ENCODE peak calls at places on chromosomes 4 and X, in ten cellular contexts. One of them, this sample, is unnamed.

GRCh38 chr4:95107635-95108034 is 349.9 kb downstream of the BMPR1B start:
- ATAC-seq in T-cell: no peak
- ATAC-seq in sciatic nerve: no peak
- ATAC-seq in omental fat pad: no peak
- ATAC-seq in activated T-helper 17 cell treated with anti-CD3 and anti-CD28 coated beads, Interleukin-2, amount 50 U/mL, for 72 hours: no peak
- ATAC-seq in foreskin keratinocyte: peak; percentile 76
- ATAC-seq in right cardiac atrium: no peak
- ATAC-seq in T-helper 17 cell: no peak
- ATAC-seq in stimulated activated memory B cell treated with anti-CD40 and anti-IgM and Interleukin-4, amounts not matched to agents 10 μg/mL and 1 μg/mL and 100 μg/mL, for 72 hours: no peak
- ATAC-seq in CD8-positive, alpha-beta T cell: no peak
- ATAC-seq in this sample: no peak

GRCh38 chr4:106609917-106610316 is 241.3 kb upstream of the GIMD1 start:
- ATAC-seq in T-cell: no peak
- ATAC-seq in sciatic nerve: no peak
- ATAC-seq in omental fat pad: no peak
- ATAC-seq in activated T-helper 17 cell treated with anti-CD3 and anti-CD28 coated beads, Interleukin-2, amount 50 U/mL, for 72 hours: no peak
- ATAC-seq in foreskin keratinocyte: no peak
- ATAC-seq in right cardiac atrium: no peak
- ATAC-seq in T-helper 17 cell: no peak
- ATAC-seq in stimulated activated memory B cell treated with anti-CD40 and anti-IgM and Interleukin-4, amounts not matched to agents 10 μg/mL and 1 μg/mL and 100 μg/mL, for 72 hours: peak; percentile 34
- ATAC-seq in CD8-positive, alpha-beta T cell: no peak
- ATAC-seq in this sample: no peak

GRCh38 chrX:9064694-9065093 is 30.8 kb upstream of the FAM9B start:
- ATAC-seq in T-cell: no peak
- ATAC-seq in sciatic nerve: no peak
- ATAC-seq in omental fat pad: no peak
- ATAC-seq in activated T-helper 17 cell treated with anti-CD3 and anti-CD28 coated beads, Interleukin-2, amount 50 U/mL, for 72 hours: peak; percentile 60
- ATAC-seq in foreskin keratinocyte: no peak
- ATAC-seq in right cardiac atrium: no peak
- ATAC-seq in T-helper 17 cell: no peak
- ATAC-seq in stimulated activated memory B cell treated with anti-CD40 and anti-IgM and Interleukin-4, amounts not matched to agents 10 μg/mL and 1 μg/mL and 100 μg/mL, for 72 hours: no peak
- ATAC-seq in CD8-positive, alpha-beta T cell: no peak
- ATAC-seq in this sample: no peak

GRCh38 chr4:26256016-26256415 is 64.8 kb upstream of the RBPJ start:
- ATAC-seq in T-cell: no peak
- ATAC-seq in sciatic nerve: peak; percentile 89
- ATAC-seq in omental fat pad: no peak
- ATAC-seq in activated T-helper 17 cell treated with anti-CD3 and anti-CD28 coated beads, Interleukin-2, amount 50 U/mL, for 72 hours: no peak
- ATAC-seq in foreskin keratinocyte: no peak
- ATAC-seq in right cardiac atrium: no peak
- ATAC-seq in T-helper 17 cell: no peak
- ATAC-seq in stimulated activated memory B cell treated with anti-CD40 and anti-IgM and Interleukin-4, amounts not matched to agents 10 μg/mL and 1 μg/mL and 100 μg/mL, for 72 hours: no peak
- ATAC-seq in CD8-positive, alpha-beta T cell: no peak
- ATAC-seq in this sample: no peak

GRCh38 chr4:87910795-87911194 is 64.7 kb upstream of the SPP1 start:
- ATAC-seq in T-cell: no peak
- ATAC-seq in sciatic nerve: peak; percentile 26
- ATAC-seq in omental fat pad: no peak
- ATAC-seq in activated T-helper 17 cell treated with anti-CD3 and anti-CD28 coated beads, Interleukin-2, amount 50 U/mL, for 72 hours: no peak
- ATAC-seq in foreskin keratinocyte: no peak
- ATAC-seq in right cardiac atrium: no peak
- ATAC-seq in T-helper 17 cell: no peak
- ATAC-seq in stimulated activated memory B cell treated with anti-CD40 and anti-IgM and Interleukin-4, amounts not matched to agents 10 μg/mL and 1 μg/mL and 100 μg/mL, for 72 hours: no peak
- ATAC-seq in CD8-positive, alpha-beta T cell: no peak
- ATAC-seq in this sample: no peak

GRCh38 chr4:7861440-7861881 is 78.2 kb downstream of the AFAP1 start:
- ATAC-seq in T-cell: no peak
- ATAC-seq in sciatic nerve: peak; percentile 76
- ATAC-seq in omental fat pad: no peak
- ATAC-seq in activated T-helper 17 cell treated with anti-CD3 and anti-CD28 coated beads, Interleukin-2, amount 50 U/mL, for 72 hours: no peak
- ATAC-seq in foreskin keratinocyte: peak; percentile 14
- ATAC-seq in right cardiac atrium: peak; percentile 59
- ATAC-seq in T-helper 17 cell: no peak
- ATAC-seq in stimulated activated memory B cell treated with anti-CD40 and anti-IgM and Interleukin-4, amounts not matched to agents 10 μg/mL and 1 μg/mL and 100 μg/mL, for 72 hours: no peak
- ATAC-seq in CD8-positive, alpha-beta T cell: no peak
- ATAC-seq in this sample: no peak

GRCh38 chr4:57265831-57266582 is 155.8 kb upstream of the IGFBP7 start:
- ATAC-seq in T-cell: no peak
- ATAC-seq in sciatic nerve: no peak
- ATAC-seq in omental fat pad: no peak
- ATAC-seq in activated T-helper 17 cell treated with anti-CD3 and anti-CD28 coated beads, Interleukin-2, amount 50 U/mL, for 72 hours: no peak
- ATAC-seq in foreskin keratinocyte: no peak
- ATAC-seq in right cardiac atrium: peak; percentile 68
- ATAC-seq in T-helper 17 cell: no peak
- ATAC-seq in stimulated activated memory B cell treated with anti-CD40 and anti-IgM and Interleukin-4, amounts not matched to agents 10 μg/mL and 1 μg/mL and 100 μg/mL, for 72 hours: no peak
- ATAC-seq in CD8-positive, alpha-beta T cell: no peak
- ATAC-seq in this sample: no peak

GRCh38 chr4:87051121-87051713 is 116.4 kb downstream of the AFF1 start:
- ATAC-seq in T-cell: no peak
- ATAC-seq in sciatic nerve: peak; percentile 21
- ATAC-seq in omental fat pad: no peak
- ATAC-seq in activated T-helper 17 cell treated with anti-CD3 and anti-CD28 coated beads, Interleukin-2, amount 50 U/mL, for 72 hours: no peak
- ATAC-seq in foreskin keratinocyte: no peak
- ATAC-seq in right cardiac atrium: peak; percentile 24
- ATAC-seq in T-helper 17 cell: no peak
- ATAC-seq in stimulated activated memory B cell treated with anti-CD40 and anti-IgM and Interleukin-4, amounts not matched to agents 10 μg/mL and 1 μg/mL and 100 μg/mL, for 72 hours: no peak
- ATAC-seq in CD8-positive, alpha-beta T cell: no peak
- ATAC-seq in this sample: no peak

GRCh38 chr4:168803727-168804126 is 206.3 kb downstream of the CBR4 start:
- ATAC-seq in T-cell: no peak
- ATAC-seq in sciatic nerve: peak; percentile 83
- ATAC-seq in omental fat pad: no peak
- ATAC-seq in activated T-helper 17 cell treated with anti-CD3 and anti-CD28 coated beads, Interleukin-2, amount 50 U/mL, for 72 hours: no peak
- ATAC-seq in foreskin keratinocyte: peak; percentile 99
- ATAC-seq in right cardiac atrium: peak; percentile 78
- ATAC-seq in T-helper 17 cell: no peak
- ATAC-seq in stimulated activated memory B cell treated with anti-CD40 and anti-IgM and Interleukin-4, amounts not matched to agents 10 μg/mL and 1 μg/mL and 100 μg/mL, for 72 hours: no peak
- ATAC-seq in CD8-positive, alpha-beta T cell: no peak
- ATAC-seq in this sample: peak; percentile 93

GRCh38 chr4:94516067-94516466 is 64.3 kb downstream of the PDLIM5 start:
- ATAC-seq in T-cell: no peak
- ATAC-seq in sciatic nerve: no peak
- ATAC-seq in omental fat pad: peak; percentile 43
- ATAC-seq in activated T-helper 17 cell treated with anti-CD3 and anti-CD28 coated beads, Interleukin-2, amount 50 U/mL, for 72 hours: peak; percentile 21
- ATAC-seq in foreskin keratinocyte: peak; percentile 94
- ATAC-seq in right cardiac atrium: no peak
- ATAC-seq in T-helper 17 cell: no peak
- ATAC-seq in stimulated activated memory B cell treated with anti-CD40 and anti-IgM and Interleukin-4, amounts not matched to agents 10 μg/mL and 1 μg/mL and 100 μg/mL, for 72 hours: no peak
- ATAC-seq in CD8-positive, alpha-beta T cell: no peak
- ATAC-seq in this sample: no peak

GRCh38 chr4:93199492-93199891 is 629.1 kb upstream of the ATOH1 start:
- ATAC-seq in T-cell: no peak
- ATAC-seq in sciatic nerve: peak; percentile 50
- ATAC-seq in omental fat pad: no peak
- ATAC-seq in activated T-helper 17 cell treated with anti-CD3 and anti-CD28 coated beads, Interleukin-2, amount 50 U/mL, for 72 hours: no peak
- ATAC-seq in foreskin keratinocyte: peak; percentile 88
- ATAC-seq in right cardiac atrium: no peak
- ATAC-seq in T-helper 17 cell: no peak
- ATAC-seq in stimulated activated memory B cell treated with anti-CD40 and anti-IgM and Interleukin-4, amounts not matched to agents 10 μg/mL and 1 μg/mL and 100 μg/mL, for 72 hours: no peak
- ATAC-seq in CD8-positive, alpha-beta T cell: no peak
- ATAC-seq in this sample: peak; percentile 63

GRCh38 chrX:39941332-39941920 is 156.3 kb downstream of the BCOR start:
- ATAC-seq in T-cell: no peak
- ATAC-seq in sciatic nerve: no peak
- ATAC-seq in omental fat pad: no peak
- ATAC-seq in activated T-helper 17 cell treated with anti-CD3 and anti-CD28 coated beads, Interleukin-2, amount 50 U/mL, for 72 hours: no peak
- ATAC-seq in foreskin keratinocyte: no peak
- ATAC-seq in right cardiac atrium: no peak
- ATAC-seq in T-helper 17 cell: no peak
- ATAC-seq in stimulated activated memory B cell treated with anti-CD40 and anti-IgM and Interleukin-4, amounts not matched to agents 10 μg/mL and 1 μg/mL and 100 μg/mL, for 72 hours: no peak
- ATAC-seq in CD8-positive, alpha-beta T cell: no peak
- ATAC-seq in this sample: no peak

GRCh38 chr4:75243570-75243969 is 270.6 kb downstream of the RCHY1 start:
- ATAC-seq in T-cell: no peak
- ATAC-seq in sciatic nerve: no peak
- ATAC-seq in omental fat pad: no peak
- ATAC-seq in activated T-helper 17 cell treated with anti-CD3 and anti-CD28 coated beads, Interleukin-2, amount 50 U/mL, for 72 hours: no peak
- ATAC-seq in foreskin keratinocyte: no peak
- ATAC-seq in right cardiac atrium: no peak
- ATAC-seq in T-helper 17 cell: no peak
- ATAC-seq in stimulated activated memory B cell treated with anti-CD40 and anti-IgM and Interleukin-4, amounts not matched to agents 10 μg/mL and 1 μg/mL and 100 μg/mL, for 72 hours: no peak
- ATAC-seq in CD8-positive, alpha-beta T cell: no peak
- ATAC-seq in this sample: no peak

GRCh38 chr4:31051565-31051964 is 331.4 kb downstream of the PCDH7 start:
- ATAC-seq in T-cell: no peak
- ATAC-seq in sciatic nerve: no peak
- ATAC-seq in omental fat pad: no peak
- ATAC-seq in activated T-helper 17 cell treated with anti-CD3 and anti-CD28 coated beads, Interleukin-2, amount 50 U/mL, for 72 hours: no peak
- ATAC-seq in foreskin keratinocyte: no peak
- ATAC-seq in right cardiac atrium: no peak
- ATAC-seq in T-helper 17 cell: no peak
- ATAC-seq in stimulated activated memory B cell treated with anti-CD40 and anti-IgM and Interleukin-4, amounts not matched to agents 10 μg/mL and 1 μg/mL and 100 μg/mL, for 72 hours: no peak
- ATAC-seq in CD8-positive, alpha-beta T cell: no peak
- ATAC-seq in this sample: no peak

GRCh38 chr4:164977243-164978164 is at the start of gene TRIM61:
- ATAC-seq in T-cell: peak; percentile 75
- ATAC-seq in sciatic nerve: peak; percentile 80
- ATAC-seq in omental fat pad: peak; percentile 77
- ATAC-seq in activated T-helper 17 cell treated with anti-CD3 and anti-CD28 coated beads, Interleukin-2, amount 50 U/mL, for 72 hours: peak; percentile 84
- ATAC-seq in foreskin keratinocyte: peak; percentile 86
- ATAC-seq in right cardiac atrium: peak; percentile 97
- ATAC-seq in T-helper 17 cell: peak; percentile 77
- ATAC-seq in stimulated activated memory B cell treated with anti-CD40 and anti-IgM and Interleukin-4, amounts not matched to agents 10 μg/mL and 1 μg/mL and 100 μg/mL, for 72 hours: peak; percentile 93
- ATAC-seq in CD8-positive, alpha-beta T cell: peak; percentile 73
- ATAC-seq in this sample: no peak

GRCh38 chr4:52573551-52573950 is 85.5 kb downstream of the USP46 start:
- ATAC-seq in T-cell: no peak
- ATAC-seq in sciatic nerve: no peak
- ATAC-seq in omental fat pad: no peak
- ATAC-seq in activated T-helper 17 cell treated with anti-CD3 and anti-CD28 coated beads, Interleukin-2, amount 50 U/mL, for 72 hours: no peak
- ATAC-seq in foreskin keratinocyte: no peak
- ATAC-seq in right cardiac atrium: no peak
- ATAC-seq in T-helper 17 cell: no peak
- ATAC-seq in stimulated activated memory B cell treated with anti-CD40 and anti-IgM and Interleukin-4, amounts not matched to agents 10 μg/mL and 1 μg/mL and 100 μg/mL, for 72 hours: no peak
- ATAC-seq in CD8-positive, alpha-beta T cell: no peak
- ATAC-seq in this sample: no peak

GRCh38 chrX:142040906-142041305 is 137.2 kb downstream of the MAGEC1 start:
- ATAC-seq in T-cell: no peak
- ATAC-seq in sciatic nerve: no peak
- ATAC-seq in omental fat pad: no peak
- ATAC-seq in activated T-helper 17 cell treated with anti-CD3 and anti-CD28 coated beads, Interleukin-2, amount 50 U/mL, for 72 hours: no peak
- ATAC-seq in foreskin keratinocyte: no peak
- ATAC-seq in right cardiac atrium: no peak
- ATAC-seq in T-helper 17 cell: no peak
- ATAC-seq in stimulated activated memory B cell treated with anti-CD40 and anti-IgM and Interleukin-4, amounts not matched to agents 10 μg/mL and 1 μg/mL and 100 μg/mL, for 72 hours: no peak
- ATAC-seq in CD8-positive, alpha-beta T cell: no peak
- ATAC-seq in this sample: no peak

GRCh38 chrX:110414679-110415439 is 56.2 kb downstream of the RTL9 start:
- ATAC-seq in T-cell: no peak
- ATAC-seq in sciatic nerve: no peak
- ATAC-seq in omental fat pad: no peak
- ATAC-seq in activated T-helper 17 cell treated with anti-CD3 and anti-CD28 coated beads, Interleukin-2, amount 50 U/mL, for 72 hours: no peak
- ATAC-seq in foreskin keratinocyte: peak; percentile 30
- ATAC-seq in right cardiac atrium: no peak
- ATAC-seq in T-helper 17 cell: no peak
- ATAC-seq in stimulated activated memory B cell treated with anti-CD40 and anti-IgM and Interleukin-4, amounts not matched to agents 10 μg/mL and 1 μg/mL and 100 μg/mL, for 72 hours: peak; percentile 55
- ATAC-seq in CD8-positive, alpha-beta T cell: no peak
- ATAC-seq in this sample: no peak

GRCh38 chr4:142406051-142406549 is 440.0 kb downstream of the INPP4B start:
- ATAC-seq in T-cell: no peak
- ATAC-seq in sciatic nerve: peak; percentile 6
- ATAC-seq in omental fat pad: no peak
- ATAC-seq in activated T-helper 17 cell treated with anti-CD3 and anti-CD28 coated beads, Interleukin-2, amount 50 U/mL, for 72 hours: peak; percentile 12
- ATAC-seq in foreskin keratinocyte: peak; percentile 3
- ATAC-seq in right cardiac atrium: no peak
- ATAC-seq in T-helper 17 cell: no peak
- ATAC-seq in stimulated activated memory B cell treated with anti-CD40 and anti-IgM and Interleukin-4, amounts not matched to agents 10 μg/mL and 1 μg/mL and 100 μg/mL, for 72 hours: no peak
- ATAC-seq in CD8-positive, alpha-beta T cell: no peak
- ATAC-seq in this sample: no peak

GRCh38 chrX:69195197-69195596 is 29.9 kb upstream of the PJA1 start:
- ATAC-seq in T-cell: no peak
- ATAC-seq in sciatic nerve: no peak
- ATAC-seq in omental fat pad: no peak
- ATAC-seq in activated T-helper 17 cell treated with anti-CD3 and anti-CD28 coated beads, Interleukin-2, amount 50 U/mL, for 72 hours: no peak
- ATAC-seq in foreskin keratinocyte: no peak
- ATAC-seq in right cardiac atrium: no peak
- ATAC-seq in T-helper 17 cell: no peak
- ATAC-seq in stimulated activated memory B cell treated with anti-CD40 and anti-IgM and Interleukin-4, amounts not matched to agents 10 μg/mL and 1 μg/mL and 100 μg/mL, for 72 hours: no peak
- ATAC-seq in CD8-positive, alpha-beta T cell: no peak
- ATAC-seq in this sample: no peak

This sample was measured in esophagus mucosa.